ENCODE peak calls at places on chromosomes 12 and 14, in ten cellular contexts. One of them, this sample, is unnamed.

GRCh38 chr12:45938566-45938965 is 51.8 kb downstream of the SCAF11 start:
- DNase-seq in HAP-1: no peak
- DNase-seq in stimulated activated CD8-positive, alpha-beta memory T cell treated with anti-CD3 and anti-CD28 coated beads, Interleukin-15, amount 100 ng/mL, for 1 hour: no peak
- DNase-seq in substantia nigra: no peak
- DNase-seq in stimulated activated CD4-positive, alpha-beta T cell treated with anti-CD3 and anti-CD28 coated beads, Interleukin-15, amount 100 ng/mL, for 1 hour: no peak
- DNase-seq in iris pigment epithelial cell: no peak
- DNase-seq in body of pancreas: no peak
- DNase-seq in ovary: no peak
- DNase-seq in pons: no peak
- DNase-seq in GM20000: no peak
- DNase-seq in this sample: no peak

GRCh38 chr12:127781336-127781735 is 485.6 kb upstream of the TMEM132C start:
- DNase-seq in HAP-1: no peak
- DNase-seq in stimulated activated CD8-positive, alpha-beta memory T cell treated with anti-CD3 and anti-CD28 coated beads, Interleukin-15, amount 100 ng/mL, for 1 hour: no peak
- DNase-seq in substantia nigra: no peak
- DNase-seq in stimulated activated CD4-positive, alpha-beta T cell treated with anti-CD3 and anti-CD28 coated beads, Interleukin-15, amount 100 ng/mL, for 1 hour: no peak
- DNase-seq in iris pigment epithelial cell: no peak
- DNase-seq in body of pancreas: no peak
- DNase-seq in ovary: no peak
- DNase-seq in pons: no peak
- DNase-seq in GM20000: no peak
- DNase-seq in this sample: no peak

GRCh38 chr12:107458163-107458562 is 227.4 kb upstream of the PWP1 start:
- DNase-seq in HAP-1: no peak
- DNase-seq in stimulated activated CD8-positive, alpha-beta memory T cell treated with anti-CD3 and anti-CD28 coated beads, Interleukin-15, amount 100 ng/mL, for 1 hour: no peak
- DNase-seq in substantia nigra: no peak
- DNase-seq in stimulated activated CD4-positive, alpha-beta T cell treated with anti-CD3 and anti-CD28 coated beads, Interleukin-15, amount 100 ng/mL, for 1 hour: no peak
- DNase-seq in iris pigment epithelial cell: no peak
- DNase-seq in body of pancreas: peak
- DNase-seq in ovary: no peak
- DNase-seq in pons: peak
- DNase-seq in GM20000: no peak
- DNase-seq in this sample: no peak

GRCh38 chr12:108236366-108236765 is 102.7 kb downstream of the CMKLR1 start:
- DNase-seq in HAP-1: no peak
- DNase-seq in stimulated activated CD8-positive, alpha-beta memory T cell treated with anti-CD3 and anti-CD28 coated beads, Interleukin-15, amount 100 ng/mL, for 1 hour: no peak
- DNase-seq in substantia nigra: no peak
- DNase-seq in stimulated activated CD4-positive, alpha-beta T cell treated with anti-CD3 and anti-CD28 coated beads, Interleukin-15, amount 100 ng/mL, for 1 hour: no peak
- DNase-seq in iris pigment epithelial cell: no peak
- DNase-seq in body of pancreas: no peak
- DNase-seq in ovary: no peak
- DNase-seq in pons: no peak
- DNase-seq in GM20000: no peak
- DNase-seq in this sample: no peak

GRCh38 chr14:50821471-50822464 is 9.2 kb downstream of the NIN start:
- DNase-seq in HAP-1: peak
- DNase-seq in stimulated activated CD8-positive, alpha-beta memory T cell treated with anti-CD3 and anti-CD28 coated beads, Interleukin-15, amount 100 ng/mL, for 1 hour: no peak
- DNase-seq in substantia nigra: no peak
- DNase-seq in stimulated activated CD4-positive, alpha-beta T cell treated with anti-CD3 and anti-CD28 coated beads, Interleukin-15, amount 100 ng/mL, for 1 hour: no peak
- DNase-seq in iris pigment epithelial cell: no peak
- DNase-seq in body of pancreas: peak
- DNase-seq in ovary: no peak
- DNase-seq in pons: no peak
- DNase-seq in GM20000: peak
- DNase-seq in this sample: peak

GRCh38 chr12:80622271-80622670 is 85.2 kb upstream of the MYF6 start:
- DNase-seq in HAP-1: no peak
- DNase-seq in stimulated activated CD8-positive, alpha-beta memory T cell treated with anti-CD3 and anti-CD28 coated beads, Interleukin-15, amount 100 ng/mL, for 1 hour: no peak
- DNase-seq in substantia nigra: no peak
- DNase-seq in stimulated activated CD4-positive, alpha-beta T cell treated with anti-CD3 and anti-CD28 coated beads, Interleukin-15, amount 100 ng/mL, for 1 hour: no peak
- DNase-seq in iris pigment epithelial cell: no peak
- DNase-seq in body of pancreas: no peak
- DNase-seq in ovary: no peak
- DNase-seq in pons: no peak
- DNase-seq in GM20000: no peak
- DNase-seq in this sample: no peak

GRCh38 chr12:1533602-1534304 is 60.6 kb downstream of the FBXL14 start:
- DNase-seq in HAP-1: no peak
- DNase-seq in stimulated activated CD8-positive, alpha-beta memory T cell treated with anti-CD3 and anti-CD28 coated beads, Interleukin-15, amount 100 ng/mL, for 1 hour: peak
- DNase-seq in substantia nigra: no peak
- DNase-seq in stimulated activated CD4-positive, alpha-beta T cell treated with anti-CD3 and anti-CD28 coated beads, Interleukin-15, amount 100 ng/mL, for 1 hour: no peak
- DNase-seq in iris pigment epithelial cell: peak
- DNase-seq in body of pancreas: no peak
- DNase-seq in ovary: no peak
- DNase-seq in pons: no peak
- DNase-seq in GM20000: peak
- DNase-seq in this sample: no peak

GRCh38 chr12:92363295-92364146 is 217.9 kb upstream of the BTG1 start:
- DNase-seq in HAP-1: no peak
- DNase-seq in stimulated activated CD8-positive, alpha-beta memory T cell treated with anti-CD3 and anti-CD28 coated beads, Interleukin-15, amount 100 ng/mL, for 1 hour: peak
- DNase-seq in substantia nigra: peak
- DNase-seq in stimulated activated CD4-positive, alpha-beta T cell treated with anti-CD3 and anti-CD28 coated beads, Interleukin-15, amount 100 ng/mL, for 1 hour: peak
- DNase-seq in iris pigment epithelial cell: peak
- DNase-seq in body of pancreas: peak
- DNase-seq in ovary: peak
- DNase-seq in pons: peak
- DNase-seq in GM20000: peak
- DNase-seq in this sample: no peak

GRCh38 chr14:48771717-48772116 is 814.5 kb downstream of the RPS29 start:
- DNase-seq in HAP-1: no peak
- DNase-seq in stimulated activated CD8-positive, alpha-beta memory T cell treated with anti-CD3 and anti-CD28 coated beads, Interleukin-15, amount 100 ng/mL, for 1 hour: no peak
- DNase-seq in substantia nigra: no peak
- DNase-seq in stimulated activated CD4-positive, alpha-beta T cell treated with anti-CD3 and anti-CD28 coated beads, Interleukin-15, amount 100 ng/mL, for 1 hour: no peak
- DNase-seq in iris pigment epithelial cell: peak
- DNase-seq in body of pancreas: no peak
- DNase-seq in ovary: no peak
- DNase-seq in pons: peak
- DNase-seq in GM20000: no peak
- DNase-seq in this sample: no peak

GRCh38 chr14:103402700-103403099 is 17.5 kb downstream of the MARK3 start:
- DNase-seq in HAP-1: no peak
- DNase-seq in stimulated activated CD8-positive, alpha-beta memory T cell treated with anti-CD3 and anti-CD28 coated beads, Interleukin-15, amount 100 ng/mL, for 1 hour: no peak
- DNase-seq in substantia nigra: no peak
- DNase-seq in stimulated activated CD4-positive, alpha-beta T cell treated with anti-CD3 and anti-CD28 coated beads, Interleukin-15, amount 100 ng/mL, for 1 hour: no peak
- DNase-seq in iris pigment epithelial cell: peak
- DNase-seq in body of pancreas: peak
- DNase-seq in ovary: no peak
- DNase-seq in pons: no peak
- DNase-seq in GM20000: no peak
- DNase-seq in this sample: peak

GRCh38 chr14:73833024-73833423 is 18.6 kb upstream of the PTGR2 start:
- DNase-seq in HAP-1: no peak
- DNase-seq in stimulated activated CD8-positive, alpha-beta memory T cell treated with anti-CD3 and anti-CD28 coated beads, Interleukin-15, amount 100 ng/mL, for 1 hour: no peak
- DNase-seq in substantia nigra: no peak
- DNase-seq in stimulated activated CD4-positive, alpha-beta T cell treated with anti-CD3 and anti-CD28 coated beads, Interleukin-15, amount 100 ng/mL, for 1 hour: no peak
- DNase-seq in iris pigment epithelial cell: no peak
- DNase-seq in body of pancreas: no peak
- DNase-seq in ovary: no peak
- DNase-seq in pons: no peak
- DNase-seq in GM20000: no peak
- DNase-seq in this sample: no peak

GRCh38 chr14:94682736-94683135 is 70.5 kb downstream of the SERPINA3 start:
- DNase-seq in HAP-1: no peak
- DNase-seq in stimulated activated CD8-positive, alpha-beta memory T cell treated with anti-CD3 and anti-CD28 coated beads, Interleukin-15, amount 100 ng/mL, for 1 hour: no peak
- DNase-seq in substantia nigra: no peak
- DNase-seq in stimulated activated CD4-positive, alpha-beta T cell treated with anti-CD3 and anti-CD28 coated beads, Interleukin-15, amount 100 ng/mL, for 1 hour: no peak
- DNase-seq in iris pigment epithelial cell: no peak
- DNase-seq in body of pancreas: no peak
- DNase-seq in ovary: no peak
- DNase-seq in pons: no peak
- DNase-seq in GM20000: no peak
- DNase-seq in this sample: peak

GRCh38 chr12:92848740-92849139 is 80.4 kb downstream of the EEA1 start:
- DNase-seq in HAP-1: no peak
- DNase-seq in stimulated activated CD8-positive, alpha-beta memory T cell treated with anti-CD3 and anti-CD28 coated beads, Interleukin-15, amount 100 ng/mL, for 1 hour: no peak
- DNase-seq in substantia nigra: no peak
- DNase-seq in stimulated activated CD4-positive, alpha-beta T cell treated with anti-CD3 and anti-CD28 coated beads, Interleukin-15, amount 100 ng/mL, for 1 hour: no peak
- DNase-seq in iris pigment epithelial cell: no peak
- DNase-seq in body of pancreas: no peak
- DNase-seq in ovary: no peak
- DNase-seq in pons: no peak
- DNase-seq in GM20000: no peak
- DNase-seq in this sample: no peak

GRCh38 chr12:98873823-98874222 is 228.7 kb downstream of the APAF1 start:
- DNase-seq in HAP-1: no peak
- DNase-seq in stimulated activated CD8-positive, alpha-beta memory T cell treated with anti-CD3 and anti-CD28 coated beads, Interleukin-15, amount 100 ng/mL, for 1 hour: no peak
- DNase-seq in substantia nigra: no peak
- DNase-seq in stimulated activated CD4-positive, alpha-beta T cell treated with anti-CD3 and anti-CD28 coated beads, Interleukin-15, amount 100 ng/mL, for 1 hour: no peak
- DNase-seq in iris pigment epithelial cell: no peak
- DNase-seq in body of pancreas: no peak
- DNase-seq in ovary: no peak
- DNase-seq in pons: no peak
- DNase-seq in GM20000: no peak
- DNase-seq in this sample: no peak

GRCh38 chr14:101709962-101710891 is 51.3 kb upstream of the PPP2R5C start:
- DNase-seq in HAP-1: no peak
- DNase-seq in stimulated activated CD8-positive, alpha-beta memory T cell treated with anti-CD3 and anti-CD28 coated beads, Interleukin-15, amount 100 ng/mL, for 1 hour: no peak
- DNase-seq in substantia nigra: no peak
- DNase-seq in stimulated activated CD4-positive, alpha-beta T cell treated with anti-CD3 and anti-CD28 coated beads, Interleukin-15, amount 100 ng/mL, for 1 hour: no peak
- DNase-seq in iris pigment epithelial cell: no peak
- DNase-seq in body of pancreas: no peak
- DNase-seq in ovary: no peak
- DNase-seq in pons: no peak
- DNase-seq in GM20000: no peak
- DNase-seq in this sample: peak